ENCODE peak calls at places on chromosomes 11 and 22, in five cellular contexts. One of them, this sample, is unnamed.

GRCh38 chr11:102007567-102008437 is 39.4 kb upstream of the CFAP300 start:
- DNase-seq in neuronal stem cell: peak
- DNase-seq in mesenchymal stem cell: peak
- DNase-seq in trophoblast cell: peak
- DNase-seq in H9: no peak
- DNase-seq in this sample: no peak

GRCh38 chr11:15073361-15074205 is at the start of gene CALCB:
- DNase-seq in neuronal stem cell: peak
- DNase-seq in mesenchymal stem cell: no peak
- DNase-seq in trophoblast cell: peak
- DNase-seq in H9: peak
- DNase-seq in this sample: no peak

GRCh38 chr11:64170419-64170818 is 4.5 kb upstream of the MACROD1 start:
- DNase-seq in neuronal stem cell: no peak
- DNase-seq in mesenchymal stem cell: no peak
- DNase-seq in trophoblast cell: peak
- DNase-seq in H9: no peak
- DNase-seq in this sample: no peak

GRCh38 chr22:27879923-27880322 is 39.1 kb downstream of the PITPNB start:
- DNase-seq in neuronal stem cell: no peak
- DNase-seq in mesenchymal stem cell: peak
- DNase-seq in trophoblast cell: peak
- DNase-seq in H9: no peak
- DNase-seq in this sample: no peak

GRCh38 chr11:129291556-129291955 is 84.1 kb upstream of the BARX2 start:
- DNase-seq in neuronal stem cell: no peak
- DNase-seq in mesenchymal stem cell: no peak
- DNase-seq in trophoblast cell: no peak
- DNase-seq in H9: no peak
- DNase-seq in this sample: no peak

GRCh38 chr11:118232659-118233058 is 7.8 kb upstream of the JAML start:
- DNase-seq in neuronal stem cell: no peak
- DNase-seq in mesenchymal stem cell: no peak
- DNase-seq in trophoblast cell: no peak
- DNase-seq in H9: no peak
- DNase-seq in this sample: no peak

GRCh38 chr22:39253427-39254070 is 8.8 kb upstream of the PDGFB start:
- DNase-seq in neuronal stem cell: no peak
- DNase-seq in mesenchymal stem cell: peak
- DNase-seq in trophoblast cell: peak
- DNase-seq in H9: no peak
- DNase-seq in this sample: no peak

GRCh38 chr11:96015911-96016565 is 92.1 kb upstream of the MTMR2 start:
- DNase-seq in neuronal stem cell: no peak
- DNase-seq in mesenchymal stem cell: no peak
- DNase-seq in trophoblast cell: no peak
- DNase-seq in H9: peak
- DNase-seq in this sample: no peak

GRCh38 chr22:31341386-31342088 is 4.6 kb downstream of the PATZ1 start:
- DNase-seq in neuronal stem cell: no peak
- DNase-seq in mesenchymal stem cell: no peak
- DNase-seq in trophoblast cell: no peak
- DNase-seq in H9: no peak
- DNase-seq in this sample: no peak

GRCh38 chr11:111461460-111462240 is 50.5 kb downstream of the BTG4 start:
- DNase-seq in neuronal stem cell: no peak
- DNase-seq in mesenchymal stem cell: no peak
- DNase-seq in trophoblast cell: no peak
- DNase-seq in H9: no peak
- DNase-seq in this sample: no peak

GRCh38 chr11:127345819-127346459 is 345.4 kb upstream of the KIRREL3 start:
- DNase-seq in neuronal stem cell: peak
- DNase-seq in mesenchymal stem cell: peak
- DNase-seq in trophoblast cell: peak
- DNase-seq in H9: peak
- DNase-seq in this sample: peak

GRCh38 chr11:9214765-9215164 is 50.4 kb downstream of the DENND5A start:
- DNase-seq in neuronal stem cell: no peak
- DNase-seq in mesenchymal stem cell: peak
- DNase-seq in trophoblast cell: no peak
- DNase-seq in H9: no peak
- DNase-seq in this sample: no peak

GRCh38 chr11:111539426-111540113 is 950 bp upstream of the LAYN start:
- DNase-seq in neuronal stem cell: no peak
- DNase-seq in mesenchymal stem cell: peak
- DNase-seq in trophoblast cell: peak
- DNase-seq in H9: no peak
- DNase-seq in this sample: no peak

GRCh38 chr11:72643547-72643946 is 30.7 kb downstream of the PDE2A start:
- DNase-seq in neuronal stem cell: no peak
- DNase-seq in mesenchymal stem cell: peak
- DNase-seq in trophoblast cell: peak
- DNase-seq in H9: no peak
- DNase-seq in this sample: no peak

GRCh38 chr11:44133335-44133946 is 38.0 kb downstream of the EXT2 start:
- DNase-seq in neuronal stem cell: peak
- DNase-seq in mesenchymal stem cell: peak
- DNase-seq in trophoblast cell: peak
- DNase-seq in H9: no peak
- DNase-seq in this sample: no peak

GRCh38 chr11:121024989-121025388 is 1.1 kb downstream of the TBCEL start:
- DNase-seq in neuronal stem cell: no peak
- DNase-seq in mesenchymal stem cell: peak
- DNase-seq in trophoblast cell: peak
- DNase-seq in H9: no peak
- DNase-seq in this sample: no peak

GRCh38 chr11:2406476-2406875 is 5.9 kb downstream of the TSSC4 start:
- DNase-seq in neuronal stem cell: no peak
- DNase-seq in mesenchymal stem cell: no peak
- DNase-seq in trophoblast cell: no peak
- DNase-seq in H9: no peak
- DNase-seq in this sample: no peak

GRCh38 chr11:80515097-80515496 is 1074.3 kb upstream of the TENM4 start:
- DNase-seq in neuronal stem cell: no peak
- DNase-seq in mesenchymal stem cell: no peak
- DNase-seq in trophoblast cell: no peak
- DNase-seq in H9: no peak
- DNase-seq in this sample: no peak

GRCh38 chr22:27719535-27720227 is 81.9 kb downstream of the MN1 start:
- DNase-seq in neuronal stem cell: no peak
- DNase-seq in mesenchymal stem cell: peak
- DNase-seq in trophoblast cell: no peak
- DNase-seq in H9: peak
- DNase-seq in this sample: no peak

GRCh38 chr11:119486691-119487259 is 63.8 kb upstream of the THY1 start:
- DNase-seq in neuronal stem cell: no peak
- DNase-seq in mesenchymal stem cell: no peak
- DNase-seq in trophoblast cell: no peak
- DNase-seq in H9: peak
- DNase-seq in this sample: no peak

GRCh38 chr11:64778473-64779298 is at the start of gene SF1:
- DNase-seq in neuronal stem cell: peak
- DNase-seq in mesenchymal stem cell: peak
- DNase-seq in trophoblast cell: peak
- DNase-seq in H9: peak
- DNase-seq in this sample: peak

DNA sequence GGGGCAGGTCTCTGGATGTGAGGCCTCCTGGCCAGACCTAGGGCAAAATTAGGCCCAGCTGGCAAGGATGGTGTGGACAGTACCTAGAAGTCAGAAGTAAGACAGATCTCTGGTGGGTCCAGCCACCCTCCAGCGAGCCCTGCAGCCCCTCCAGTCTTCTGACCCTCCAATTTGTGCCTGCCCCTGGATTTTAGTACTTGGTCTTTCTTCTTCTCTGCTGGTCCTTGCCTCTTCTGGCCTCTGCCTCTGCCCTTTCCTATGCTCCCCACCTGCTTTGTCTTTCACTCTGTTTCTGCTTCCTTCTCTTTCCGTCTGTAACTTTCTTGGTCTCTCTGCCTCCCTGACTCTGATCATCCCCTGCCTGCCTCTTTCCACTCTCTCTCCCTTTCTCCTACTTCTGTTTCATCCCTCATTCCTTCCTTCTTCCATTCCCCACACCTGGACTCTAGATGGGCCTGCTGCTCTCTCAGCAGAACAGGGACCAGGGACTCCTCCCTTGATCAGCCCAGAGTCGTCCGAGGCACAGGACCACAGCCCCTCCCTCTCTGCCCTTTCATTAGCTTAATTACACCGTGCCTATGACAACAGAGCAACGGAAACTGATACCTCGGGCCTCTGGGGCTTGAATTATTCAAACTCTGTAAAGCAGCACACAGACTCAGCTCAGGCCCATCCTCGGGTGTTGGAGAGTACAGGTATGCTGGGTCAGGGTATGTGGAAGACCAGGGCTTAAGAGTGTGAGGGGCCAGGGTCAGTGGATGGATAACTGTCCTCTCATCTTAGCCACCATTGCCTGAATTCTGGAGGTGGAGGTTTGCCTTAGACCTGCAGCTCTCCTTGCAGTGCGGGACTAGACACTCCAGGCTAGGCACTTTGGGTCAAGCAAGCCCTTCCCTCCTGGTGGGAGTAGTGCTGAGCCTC is at the start of gene CHRNA10:
- DNase-seq in neuronal stem cell: no peak
- DNase-seq in mesenchymal stem cell: no peak
- DNase-seq in trophoblast cell: no peak
- DNase-seq in H9: peak
- DNase-seq in this sample: no peak
- H2BK12ac ChIP-seq in neuronal stem cell: no peak
- H2BK12ac ChIP-seq in mesenchymal stem cell: no peak
- H2BK12ac ChIP-seq in trophoblast cell: no peak
- H2BK12ac ChIP-seq in H9: no peak
- H2BK12ac ChIP-seq in this sample: no peak

GRCh38 chr11:861105-861479 is 18.4 kb downstream of the TSPAN4 start:
- DNase-seq in neuronal stem cell: no peak
- DNase-seq in mesenchymal stem cell: no peak
- DNase-seq in trophoblast cell: no peak
- DNase-seq in H9: no peak
- DNase-seq in this sample: no peak
- H2BK12ac ChIP-seq in neuronal stem cell: no peak
- H2BK12ac ChIP-seq in mesenchymal stem cell: no peak
- H2BK12ac ChIP-seq in trophoblast cell: no peak
- H2BK12ac ChIP-seq in H9: no peak
- H2BK12ac ChIP-seq in this sample: no peak

GRCh38 chr11:34299962-34300350 is 57.9 kb downstream of the ABTB2 start:
- DNase-seq in neuronal stem cell: no peak
- DNase-seq in mesenchymal stem cell: no peak
- DNase-seq in trophoblast cell: no peak
- DNase-seq in H9: no peak
- DNase-seq in this sample: no peak
- H2BK12ac ChIP-seq in neuronal stem cell: no peak
- H2BK12ac ChIP-seq in mesenchymal stem cell: no peak
- H2BK12ac ChIP-seq in trophoblast cell: no peak
- H2BK12ac ChIP-seq in H9: no peak
- H2BK12ac ChIP-seq in this sample: peak

GRCh38 chr11:69984457-69985261 is 93.5 kb upstream of the ANO1 start:
- DNase-seq in neuronal stem cell: no peak
- DNase-seq in mesenchymal stem cell: peak
- DNase-seq in trophoblast cell: no peak
- DNase-seq in H9: peak
- DNase-seq in this sample: no peak
- H2BK12ac ChIP-seq in neuronal stem cell: no peak
- H2BK12ac ChIP-seq in mesenchymal stem cell: peak
- H2BK12ac ChIP-seq in trophoblast cell: no peak
- H2BK12ac ChIP-seq in H9: no peak
- H2BK12ac ChIP-seq in this sample: peak

This sample was measured in H1.